ENCODE peak calls at places on chromosomes 12 and 14, in five cellular contexts. One of them, this sample, is unnamed. For H3K4me1, the result is how much of the 10 kb centered on the place peaks cover.

GRCh38 chr14:68975667-68976066 is 3.4 kb downstream of the ACTN1 start:
- DNase-seq in kidney: no peak
- DNase-seq in breast epithelium: no peak
- DNase-seq in pancreas: no peak
- DNase-seq in IMR-90: peak
- DNase-seq in this sample: peak

GRCh38 chr12:69389836-69390235 is 30.3 kb downstream of the YEATS4 start:
- DNase-seq in kidney: no peak
- DNase-seq in breast epithelium: no peak
- DNase-seq in pancreas: no peak
- DNase-seq in IMR-90: peak
- DNase-seq in this sample: no peak

GRCh38 chr12:108826115-108826806 is 31.1 kb downstream of the SSH1 start:
- DNase-seq in kidney: peak
- DNase-seq in breast epithelium: no peak
- DNase-seq in pancreas: peak
- DNase-seq in IMR-90: peak
- DNase-seq in this sample: no peak

GRCh38 chr14:102215522-102216250 is 76.0 kb downstream of the WDR20 start:
- DNase-seq in kidney: no peak
- DNase-seq in breast epithelium: no peak
- DNase-seq in pancreas: no peak
- DNase-seq in IMR-90: peak
- DNase-seq in this sample: no peak

GRCh38 chr14:94754391-94754942 is 15.4 kb downstream of the GSC start:
- DNase-seq in kidney: no peak
- DNase-seq in breast epithelium: no peak
- DNase-seq in pancreas: no peak
- DNase-seq in IMR-90: no peak
- DNase-seq in this sample: no peak

GRCh38 chr14:102527255-102528232 is 18.0 kb upstream of the ANKRD9 start:
- DNase-seq in kidney: peak
- DNase-seq in breast epithelium: no peak
- DNase-seq in pancreas: no peak
- DNase-seq in IMR-90: no peak
- DNase-seq in this sample: no peak

GRCh38 chr14:99612065-99612736 is 8.2 kb upstream of the CCDC85C start:
- DNase-seq in kidney: no peak
- DNase-seq in breast epithelium: no peak
- DNase-seq in pancreas: no peak
- DNase-seq in IMR-90: no peak
- DNase-seq in this sample: no peak

GRCh38 chr14:91920526-91920925 is 27.0 kb downstream of the FBLN5 start:
- DNase-seq in kidney: no peak
- DNase-seq in breast epithelium: no peak
- DNase-seq in pancreas: no peak
- DNase-seq in IMR-90: no peak
- DNase-seq in this sample: no peak

GRCh38 chr14:89000007-89000942 is 175.8 kb downstream of the TTC8 start:
- DNase-seq in kidney: no peak
- DNase-seq in breast epithelium: no peak
- DNase-seq in pancreas: peak
- DNase-seq in IMR-90: peak
- DNase-seq in this sample: no peak

GRCh38 chr12:113291586-113291985 is 43.3 kb downstream of the SLC8B1 start:
- DNase-seq in kidney: no peak
- DNase-seq in breast epithelium: no peak
- DNase-seq in pancreas: no peak
- DNase-seq in IMR-90: no peak
- DNase-seq in this sample: no peak

GRCh38 chr14:24162083-24162482 is 1.0 kb downstream of the IRF9 start:
- DNase-seq in kidney: peak
- DNase-seq in breast epithelium: no peak
- DNase-seq in pancreas: no peak
- DNase-seq in IMR-90: peak
- DNase-seq in this sample: no peak

GRCh38 chr12:113909776-113910420 is 56.2 kb downstream of the RBM19 start:
- DNase-seq in kidney: no peak
- DNase-seq in breast epithelium: no peak
- DNase-seq in pancreas: no peak
- DNase-seq in IMR-90: no peak
- DNase-seq in this sample: no peak

DNA sequence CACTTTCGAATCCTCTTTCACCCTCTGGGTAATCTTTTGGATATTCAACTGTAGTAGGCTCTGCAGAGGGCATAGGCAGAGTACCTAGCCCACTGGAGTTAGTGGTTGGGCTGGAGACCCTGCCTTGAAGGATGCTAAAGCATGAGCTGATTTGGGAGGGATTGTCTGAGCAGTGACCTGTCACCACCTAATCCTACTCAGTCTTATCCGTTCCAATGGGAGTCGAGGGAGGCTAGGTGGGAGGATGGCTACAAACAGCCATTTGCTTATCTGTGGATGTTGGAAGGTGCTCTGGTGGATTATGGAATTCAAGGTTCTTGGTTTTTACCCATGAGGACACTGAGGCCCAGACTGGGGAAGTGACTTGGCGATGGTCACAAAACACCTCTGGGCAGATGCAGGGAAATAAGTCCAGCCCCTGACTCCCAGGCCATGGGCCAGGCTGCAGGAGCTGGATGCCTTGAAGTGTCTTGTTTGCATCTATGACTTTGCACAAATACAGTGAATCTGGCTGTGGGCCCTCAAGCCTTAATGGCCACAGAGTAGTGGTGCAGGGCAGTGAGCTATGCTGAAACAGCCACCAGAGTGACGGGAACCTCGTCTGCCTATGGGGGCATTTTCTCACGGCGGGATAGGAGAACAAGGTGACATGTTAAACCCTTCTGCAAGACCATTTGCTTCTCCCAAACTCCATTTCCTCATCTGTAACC is 3.7 kb downstream of the KMT5A start:
- DNase-seq in kidney: no peak
- DNase-seq in breast epithelium: no peak
- DNase-seq in pancreas: no peak
- DNase-seq in IMR-90: no peak
- DNase-seq in this sample: no peak
- H3K4me1 ChIP-seq in kidney: under half
- H3K4me1 ChIP-seq in breast epithelium: under half
- H3K4me1 ChIP-seq in pancreas: under half
- H3K4me1 ChIP-seq in IMR-90: under half
- H3K4me1 ChIP-seq in this sample: under half

GRCh38 chr14:73465833-73466532 is 7.6 kb upstream of the NUMB start:
- DNase-seq in kidney: no peak
- DNase-seq in breast epithelium: no peak
- DNase-seq in pancreas: no peak
- DNase-seq in IMR-90: peak
- DNase-seq in this sample: no peak
- H3K4me3 ChIP-seq in kidney: no peak
- H3K4me3 ChIP-seq in breast epithelium: no peak
- H3K4me3 ChIP-seq in pancreas: no peak
- H3K4me3 ChIP-seq in IMR-90: no peak
- H3K4me3 ChIP-seq in this sample: no peak

DNA sequence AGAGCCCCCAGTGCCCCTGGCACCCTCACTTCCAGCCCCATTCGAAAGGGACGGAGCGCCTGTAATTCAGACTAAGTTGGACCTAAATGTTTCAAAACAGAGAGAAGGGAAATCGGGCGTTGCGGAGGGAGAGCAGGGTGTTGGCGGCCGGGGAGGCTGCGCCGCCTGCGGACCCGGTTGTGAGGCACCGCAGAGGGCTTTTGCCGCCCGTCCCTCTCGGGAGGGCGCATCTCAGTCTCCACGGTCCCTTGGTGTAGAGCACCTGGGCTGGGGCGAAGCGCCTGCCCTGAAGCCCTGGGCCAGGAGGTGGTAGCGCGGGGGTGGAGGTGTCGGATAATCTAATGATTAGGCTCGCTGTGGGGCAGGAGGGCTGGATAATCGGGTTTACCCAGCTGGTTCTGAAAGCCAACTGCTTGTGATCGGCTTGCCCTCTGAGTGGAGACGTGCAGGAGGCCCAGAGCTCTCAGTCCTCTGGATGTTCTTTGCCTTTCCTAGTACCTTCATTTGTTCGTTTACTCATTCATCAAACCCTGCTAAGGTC is 884 bp downstream of the DAAM1 start:
- DNase-seq in kidney: peak
- DNase-seq in breast epithelium: peak
- DNase-seq in pancreas: peak
- DNase-seq in IMR-90: peak
- DNase-seq in this sample: peak
- TF ChIP-seq CTCF in kidney: no peak
- TF ChIP-seq CTCF in breast epithelium: no peak
- TF ChIP-seq CTCF in pancreas: no peak
- TF ChIP-seq CTCF in IMR-90: no peak
- TF ChIP-seq CTCF in this sample: no peak

DNA sequence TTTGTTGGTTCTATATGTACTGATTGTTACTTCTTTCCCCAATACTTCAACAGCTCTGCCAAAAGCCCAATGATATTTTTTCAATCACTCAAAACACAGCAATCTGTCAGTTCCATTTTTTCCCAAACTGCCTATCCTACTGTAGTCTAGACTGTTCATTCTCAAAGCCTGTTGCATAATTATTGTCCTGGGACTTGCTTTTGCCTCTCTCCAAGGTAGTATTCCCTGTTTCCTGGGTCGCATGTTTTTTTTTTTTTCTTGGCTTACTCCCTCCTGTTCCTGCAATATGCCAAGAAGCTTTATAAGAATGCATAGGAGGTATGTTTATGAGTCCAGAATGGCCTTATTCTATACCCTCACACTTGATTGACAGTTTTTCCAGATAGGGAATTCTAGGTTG is 19.9 kb upstream of the CCNT1 start:
- DNase-seq in kidney: no peak
- DNase-seq in breast epithelium: no peak
- DNase-seq in pancreas: no peak
- DNase-seq in IMR-90: no peak
- DNase-seq in this sample: no peak
- H3K4me1 ChIP-seq in kidney: under half
- H3K4me1 ChIP-seq in breast epithelium: under half
- H3K4me1 ChIP-seq in pancreas: under half
- H3K4me1 ChIP-seq in IMR-90: under half
- H3K4me1 ChIP-seq in this sample: under half

GRCh38 chr14:53943751-53944083 is 12.9 kb downstream of the BMP4 start:
- DNase-seq in kidney: no peak
- DNase-seq in breast epithelium: no peak
- DNase-seq in pancreas: no peak
- DNase-seq in IMR-90: no peak
- DNase-seq in this sample: no peak

GRCh38 chr14:53946404-53947400 is 9.9 kb downstream of the BMP4 start:
- DNase-seq in kidney: peak
- DNase-seq in breast epithelium: no peak
- DNase-seq in pancreas: no peak
- DNase-seq in IMR-90: no peak
- DNase-seq in this sample: no peak

GRCh38 chr14:53947452-53948180 is 9.0 kb downstream of the BMP4 start:
- DNase-seq in kidney: no peak
- DNase-seq in breast epithelium: no peak
- DNase-seq in pancreas: no peak
- DNase-seq in IMR-90: peak
- DNase-seq in this sample: no peak

GRCh38 chr14:53946071-53946403 is 10.6 kb downstream of the BMP4 start:
- DNase-seq in kidney: no peak
- DNase-seq in breast epithelium: no peak
- DNase-seq in pancreas: no peak
- DNase-seq in IMR-90: no peak
- DNase-seq in this sample: no peak

DNA sequence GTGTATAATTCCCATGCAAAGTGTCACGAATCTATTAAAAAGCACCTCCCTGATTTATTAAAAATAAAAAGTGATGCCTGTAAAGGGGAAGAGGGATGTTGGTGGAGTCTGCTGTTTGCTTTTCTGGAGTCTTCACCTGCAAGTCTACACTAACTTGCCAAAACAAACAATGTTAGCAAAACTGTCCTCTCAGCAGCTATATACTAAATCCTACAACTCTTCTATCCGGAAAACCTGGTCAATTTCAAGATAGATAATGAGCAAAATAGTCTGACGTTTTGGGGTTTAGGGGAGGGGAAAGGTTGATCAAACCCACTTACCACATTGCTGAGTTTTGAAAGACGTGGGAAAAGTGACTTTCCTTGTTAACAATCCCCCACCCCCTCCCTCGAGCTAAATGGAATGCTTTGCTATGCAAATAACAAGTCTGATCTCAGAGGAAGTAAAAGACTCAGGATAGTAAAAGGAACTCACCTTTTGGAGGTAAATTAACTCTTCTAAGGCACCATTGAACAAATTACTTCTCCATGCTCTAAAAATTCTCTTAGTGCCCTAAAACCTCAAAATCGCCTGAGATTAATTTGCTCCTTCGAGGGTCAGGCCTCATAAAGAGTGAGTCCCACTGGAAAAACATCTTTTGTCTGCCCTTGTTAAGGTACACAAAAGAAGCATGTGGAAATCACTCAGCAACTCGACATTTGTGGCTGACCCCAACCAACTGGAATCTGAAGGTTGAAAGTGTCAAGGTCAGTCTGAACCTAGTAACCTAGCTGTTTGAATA is 13.5 kb downstream of the BMP4 start:
- DNase-seq in kidney: no peak
- DNase-seq in breast epithelium: no peak
- DNase-seq in pancreas: no peak
- DNase-seq in IMR-90: no peak
- DNase-seq in this sample: no peak
- H3K4me3 ChIP-seq in kidney: no peak
- H3K4me3 ChIP-seq in breast epithelium: no peak
- H3K4me3 ChIP-seq in pancreas: no peak
- H3K4me3 ChIP-seq in IMR-90: no peak
- H3K4me3 ChIP-seq in this sample: no peak

This sample was measured in ascending aorta.